ENCODE peak calls at places on chromosome 19, in eight cellular contexts. J is cardiac fibroblast; H is choroid plexus epithelial cell; C is AG10803; N is A549; S is CD4-positive, alpha-beta T cell; I is PC-9; L is adrenal gland. K is an unnamed sample.

GRCh38 chr19:8615022-8615421 is 4.5 kb upstream of the ADAMTS10 start:
- DNase-seq in J (no peak), H (no peak), C (no peak), N (no peak), S (no peak), I (no peak), L (no peak), K (no peak)

GRCh38 chr19:33508941-33509614 is 12.5 kb downstream of the PEPD start:
- DNase-seq in J (peak), H (no peak), C (peak), N (no peak), S (no peak), I (no peak), L (peak), K (no peak)

GRCh38 chr19:750640-751423 is at the start of gene MISP:
- DNase-seq in J (no peak), H (no peak), C (no peak), N (peak), S (no peak), I (peak), L (no peak), K (peak)

GRCh38 chr19:1400281-1401137 is 833 bp downstream of the GAMT start:
- DNase-seq in J (peak), H (no peak), C (peak), N (peak), S (no peak), I (no peak), L (peak), K (no peak)

GRCh38 chr19:23917856-23918255 is 3.2 kb downstream of the ZNF726 start:
- DNase-seq in J (no peak), H (peak), C (no peak), N (no peak), S (no peak), I (no peak), L (no peak), K (no peak)

GRCh38 chr19:45767410-45767880 is 1.6 kb downstream of the SIX5 start:
- DNase-seq in J (peak), H (peak), C (peak), N (peak), S (no peak), I (peak), L (peak), K (peak)

GRCh38 chr19:47729799-47730520 is 15.4 kb upstream of the NOP53 start:
- DNase-seq in J (no peak), H (no peak), C (no peak), N (peak), S (no peak), I (peak), L (peak), K (no peak)

GRCh38 chr19:23190341-23190740 is 59.9 kb downstream of the ZNF724 start:
- DNase-seq in J (no peak), H (no peak), C (no peak), N (no peak), S (no peak), I (no peak), L (no peak), K (no peak)

GRCh38 chr19:35712910-35713845 is 4.6 kb upstream of the KMT2B start:
- DNase-seq in J (no peak), H (no peak), C (no peak), N (no peak), S (no peak), I (no peak), L (no peak), K (no peak)

GRCh38 chr19:17751103-17751911 is at the start of gene FCHO1:
- DNase-seq in J (no peak), H (no peak), C (no peak), N (no peak), S (peak), I (no peak), L (peak), K (no peak)

GRCh38 chr19:29967623-29968022 is 25.6 kb downstream of the URI1 start:
- DNase-seq in J (peak), H (peak), C (peak), N (no peak), S (no peak), I (no peak), L (peak), K (no peak)

GRCh38 chr19:16200038-16200775 is 2.5 kb downstream of the AP1M1 start:
- DNase-seq in J (peak), H (peak), C (peak), N (peak), S (no peak), I (no peak), L (peak), K (no peak)

GRCh38 chr19:43464089-43464775 is 1.2 kb downstream of the LYPD3 start:
- DNase-seq in J (no peak), H (no peak), C (no peak), N (no peak), S (no peak), I (no peak), L (no peak), K (peak)

GRCh38 chr19:33143897-33144405 is 12.0 kb downstream of the WDR88 start:
- DNase-seq in J (peak), H (peak), C (peak), N (peak), S (peak), I (peak), L (peak), K (no peak)

GRCh38 chr19:14375055-14375581 is 6.1 kb upstream of the ADGRE5 start:
- DNase-seq in J (no peak), H (no peak), C (no peak), N (no peak), S (no peak), I (no peak), L (peak), K (no peak)

GRCh38 chr19:50500060-50500752 is 10.8 kb downstream of the JOSD2 start:
- DNase-seq in J (no peak), H (no peak), C (no peak), N (peak), S (no peak), I (no peak), L (no peak), K (no peak)

GRCh38 chr19:51441410-51442390 is 16.6 kb downstream of the SIGLEC8 start:
- DNase-seq in J (no peak), H (no peak), C (no peak), N (peak), S (peak), I (no peak), L (peak), K (peak)

GRCh38 chr19:35404879-35405622 is 34.2 kb downstream of the GPR42 start:
- DNase-seq in J (peak), H (peak), C (peak), N (peak), S (no peak), I (peak), L (peak), K (no peak)

GRCh38 chr19:11191273-11191755 is 6.0 kb downstream of the KANK2 start:
- DNase-seq in J (peak), H (peak), C (peak), N (peak), S (no peak), I (peak), L (peak), K (no peak)

GRCh38 chr19:32817252-32817912 is 52.2 kb downstream of the SLC7A9 start:
- DNase-seq in J (no peak), H (no peak), C (no peak), N (no peak), S (no peak), I (no peak), L (no peak), K (no peak)

GRCh38 chr19:46546194-46546896 is 50.7 kb upstream of the PNMA8B start:
- DNase-seq in J (peak), H (peak), C (peak), N (peak), S (no peak), I (peak), L (peak), K (peak)

GRCh38 chr19:21586341-21587116 is 81.1 kb downstream of the ZNF429 start:
- DNase-seq in J (no peak), H (no peak), C (no peak), N (no peak), S (peak), I (peak), L (peak), K (no peak)

GRCh38 chr19:52138614-52139290 is 986 bp downstream of the ZNF616 start:
- DNase-seq in J (no peak), H (peak), C (no peak), N (no peak), S (no peak), I (peak), L (peak), K (no peak)

GRCh38 chr19:16473875-16474397 is 2.2 kb upstream of the EPS15L1 start:
- DNase-seq in J (no peak), H (no peak), C (peak), N (no peak), S (no peak), I (no peak), L (no peak), K (no peak)

GRCh38 chr19:1354496-1355257 is 29.0 kb upstream of the NDUFS7 start:
- DNase-seq in J (peak), H (peak), C (peak), N (peak), S (peak), I (peak), L (peak), K (peak)

GRCh38 chr19:17584132-17584531 is 28.7 kb downstream of the COLGALT1 start:
- DNase-seq in J (no peak), H (no peak), C (no peak), N (no peak), S (no peak), I (no peak), L (no peak), K (no peak)

GRCh38 chr19:36916991-36917390 is 859 bp downstream of the ZNF568 start:
- DNase-seq in J (peak), H (peak), C (peak), N (peak), S (no peak), I (no peak), L (peak), K (no peak)

GRCh38 chr19:29546583-29547190 is 20.9 kb downstream of the VSTM2B start:
- DNase-seq in J (no peak), H (no peak), C (no peak), N (no peak), S (no peak), I (no peak), L (no peak), K (no peak)

GRCh38 chr19:2385053-2385721 is 25.1 kb downstream of the TMPRSS9 start:
- DNase-seq in J (peak), H (peak), C (peak), N (peak), S (no peak), I (peak), L (peak), K (no peak)

GRCh38 chr19:50328257-50329145 is 676 bp downstream of the KCNC3 start:
- DNase-seq in J (peak), H (no peak), C (peak), N (peak), S (no peak), I (no peak), L (no peak), K (no peak)

GRCh38 chr19:15368051-15368632 is 11.4 kb downstream of the AKAP8 start:
- DNase-seq in J (no peak), H (no peak), C (no peak), N (no peak), S (no peak), I (no peak), L (no peak), K (no peak)

GRCh38 chr19:4472174-4472974 is at the start of gene HDGFL2:
- DNase-seq in J (no peak), H (no peak), C (no peak), N (no peak), S (no peak), I (no peak), L (no peak), K (no peak)

GRCh38 chr19:45473366-45474190 is 5.8 kb downstream of the FOSB start:
- DNase-seq in J (no peak), H (no peak), C (no peak), N (no peak), S (no peak), I (no peak), L (no peak), K (no peak)

GRCh38 chr19:23762548-23762883 is 3.8 kb upstream of the ZNF681 start:
- DNase-seq in J (no peak), H (no peak), C (no peak), N (no peak), S (no peak), I (no peak), L (no peak), K (no peak)

GRCh38 chr19:34667349-34668076 is 9.4 kb downstream of the SCGB2B2 start:
- DNase-seq in J (peak), H (peak), C (peak), N (no peak), S (no peak), I (peak), L (peak), K (no peak)

GRCh38 chr19:50835103-50835784 is 1.9 kb upstream of the KLK15 start:
- DNase-seq in J (peak), H (peak), C (peak), N (no peak), S (no peak), I (no peak), L (no peak), K (no peak)

GRCh38 chr19:18488403-18488723 is 33.5 kb downstream of the ELL start:
- DNase-seq in J (no peak), H (no peak), C (peak), N (peak), S (no peak), I (no peak), L (no peak), K (no peak)

GRCh38 chr19:35549174-35549788 is 3.9 kb downstream of the TMEM147 start:
- DNase-seq in J (peak), H (peak), C (peak), N (peak), S (peak), I (peak), L (peak), K (no peak)

GRCh38 chr19:41172297-41173164 is 20.5 kb upstream of the CYP2S1 start:
- DNase-seq in J (no peak), H (no peak), C (no peak), N (no peak), S (no peak), I (peak), L (no peak), K (no peak)
- TF ChIP-seq CTCF in J (no peak), H (no peak), C (no peak), N (peak), S (no peak), I (no peak), L (no peak), K (no peak)

GRCh38 chr19:41883821-41884733 is 1.1 kb downstream of the ARHGEF1 start:
- DNase-seq in J (peak), H (peak), C (peak), N (peak), S (peak), I (peak), L (peak), K (peak)
- TF ChIP-seq CTCF in J (peak), H (peak), C (peak), N (no peak), S (no peak), I (no peak), L (no peak), K (peak)

GRCh38 chr19:38329651-38330050 is 6.0 kb upstream of the CATSPERG start:
- DNase-seq in J (no peak), H (no peak), C (no peak), N (no peak), S (no peak), I (no peak), L (no peak), K (no peak)

GRCh38 chr19:38324431-38324830 is 4.8 kb downstream of the KCNK6 start:
- DNase-seq in J (no peak), H (no peak), C (no peak), N (no peak), S (no peak), I (no peak), L (no peak), K (no peak)

GRCh38 chr19:38321646-38322323 is 2.1 kb downstream of the KCNK6 start:
- DNase-seq in J (peak), H (peak), C (peak), N (no peak), S (no peak), I (no peak), L (peak), K (no peak)

GRCh38 chr19:38323276-38323675 is 3.6 kb downstream of the KCNK6 start:
- DNase-seq in J (no peak), H (no peak), C (no peak), N (no peak), S (no peak), I (no peak), L (peak), K (no peak)

GRCh38 chr19:38326591-38326990 is 6.9 kb downstream of the KCNK6 start:
- DNase-seq in J (no peak), H (no peak), C (no peak), N (no peak), S (no peak), I (no peak), L (no peak), K (no peak)
- TF ChIP-seq CTCF in J (no peak), H (no peak), C (no peak), N (no peak), S (no peak), I (no peak), L (no peak), K (no peak)

GRCh38 chr19:48813123-48813911 is 2.5 kb upstream of the BCAT2 start:
- DNase-seq in J (no peak), H (no peak), C (no peak), N (no peak), S (no peak), I (no peak), L (no peak), K (no peak)
- TF ChIP-seq CTCF in J (peak), H (peak), C (no peak), N (peak), S (no peak), I (peak), L (no peak), K (peak)

DNA sequence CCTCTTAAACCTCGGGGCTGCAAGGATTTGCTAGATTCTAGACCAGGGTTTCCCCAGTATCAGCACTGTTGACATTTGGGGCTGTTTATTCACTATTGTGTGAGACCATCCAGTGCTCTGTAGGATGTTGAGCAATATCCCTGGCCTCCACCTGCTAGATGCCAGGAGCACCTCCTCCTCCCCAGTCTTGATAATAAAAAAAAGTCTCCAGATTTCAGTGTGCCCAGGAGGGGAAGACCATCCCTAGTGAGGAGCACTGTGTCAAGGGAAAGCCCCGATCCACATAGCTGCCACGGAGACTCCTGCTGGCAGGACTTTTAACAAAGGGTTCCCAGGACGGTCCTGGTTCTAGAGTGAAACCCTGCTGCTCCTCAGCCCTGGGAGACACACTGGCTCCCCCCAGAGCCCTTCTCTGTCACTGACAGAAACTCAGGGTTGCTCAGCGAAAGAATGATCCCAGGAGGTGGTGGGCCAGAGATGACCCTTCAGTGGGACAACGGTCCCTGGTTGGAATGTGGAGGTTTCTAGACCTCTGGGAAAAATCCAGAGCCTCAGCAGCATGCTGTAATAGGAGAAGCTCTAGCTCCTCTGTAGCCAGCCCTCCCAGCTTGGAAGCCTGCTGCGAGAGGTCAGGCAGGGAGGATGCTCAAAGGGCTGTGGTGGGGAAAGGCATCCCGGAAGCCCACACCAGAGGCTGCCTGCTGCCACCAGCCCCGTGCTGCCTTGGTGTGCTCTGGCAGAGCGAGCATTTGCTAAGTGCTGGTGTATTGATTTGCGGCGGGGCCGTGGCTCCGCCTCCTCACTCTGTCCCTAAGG is 20.3 kb downstream of the LYL1 start:
- DNase-seq in J (peak), H (peak), C (peak), N (peak), S (no peak), I (no peak), L (no peak), K (no peak)
- TF ChIP-seq CTCF in J (peak), H (peak), C (peak), N (peak), S (no peak), I (peak), L (no peak), K (peak)

GRCh38 chr19:54345938-54346386 is 7.0 kb upstream of the LILRA4 start:
- DNase-seq in J (no peak), H (no peak), C (no peak), N (no peak), S (no peak), I (no peak), L (no peak), K (no peak)
- TF ChIP-seq CTCF in J (no peak), H (no peak), C (no peak), N (no peak), S (no peak), I (no peak), L (no peak), K (no peak)

DNA sequence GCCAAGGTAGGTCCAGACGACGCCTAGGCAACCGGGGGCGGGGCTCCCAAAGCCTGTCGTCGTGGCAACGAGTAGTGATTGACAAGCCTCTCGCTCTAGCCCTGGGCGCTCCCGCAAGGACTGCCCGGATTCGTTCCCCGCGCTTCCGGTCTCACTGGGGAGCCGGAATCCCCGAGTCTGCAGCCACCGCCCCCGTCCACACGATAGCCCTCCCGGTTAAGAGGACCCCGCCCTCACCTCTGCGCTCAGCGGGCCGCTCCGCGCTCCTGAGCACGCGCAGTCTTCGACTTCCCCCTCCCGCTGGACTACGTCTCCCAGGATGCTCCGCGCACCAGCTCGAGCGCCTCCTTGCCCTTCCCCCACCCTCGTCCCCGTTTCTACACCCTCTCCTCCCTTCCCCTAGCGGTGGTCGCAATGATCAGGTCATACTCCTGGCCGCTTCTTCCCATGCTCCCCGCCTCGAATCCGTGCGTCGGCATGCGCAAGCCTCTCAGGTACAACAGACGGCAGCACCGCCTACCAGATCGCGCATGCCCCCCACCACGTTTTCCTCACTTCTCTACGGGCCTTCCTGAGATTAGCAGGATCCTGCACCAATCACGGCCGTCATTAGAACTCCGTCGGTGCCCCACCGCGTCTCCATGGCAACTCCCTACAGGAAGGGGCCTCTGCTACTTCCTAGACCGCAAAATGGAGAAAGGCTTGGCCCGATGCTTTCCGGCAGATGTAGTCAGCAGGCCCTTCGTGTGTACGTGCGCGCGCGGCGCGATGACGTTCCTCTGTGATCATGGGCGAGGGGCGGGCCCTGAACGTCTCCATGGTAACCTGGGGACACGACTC is at the start of gene MZF1:
- DNase-seq in J (peak), H (peak), C (peak), N (peak), S (peak), I (no peak), L (peak), K (peak)
- TF ChIP-seq CTCF in J (peak), H (peak), C (peak), N (no peak), S (no peak), I (no peak), L (no peak), K (peak)